ENCODE peak calls at places on chromosome 17, in eight cellular contexts. B is mucosa of gallbladder; Q is NCI-H460; R is NCI-H345; U is cardiac fibroblast; V is HS-27A; S is epithelial cell of esophagus; Y is activated CD4-positive, alpha-beta T cell treated with anti-CD3 and anti-CD28 coated beads, Interleukin-2, amount 50 U/mL, for 48 hours. J is an unnamed sample.

GRCh38 chr17:71936977-71937376 is 183.8 kb upstream of the SOX9 start:
- DNase-seq in B (no peak), Q (no peak), R (no peak), U (no peak), V (no peak), S (peak), Y (no peak), J (no peak)

GRCh38 chr17:12107905-12108304 is 87.2 kb downstream of the MAP2K4 start:
- DNase-seq in B (no peak), Q (no peak), R (no peak), U (no peak), V (no peak), S (peak), Y (no peak), J (no peak)

GRCh38 chr17:65627108-65627507 is 65.7 kb upstream of the AXIN2 start:
- DNase-seq in B (no peak), Q (no peak), R (no peak), U (no peak), V (no peak), S (no peak), Y (no peak), J (no peak)

GRCh38 chr17:66644311-66644710 is 190.6 kb upstream of the CACNG5 start:
- DNase-seq in B (no peak), Q (no peak), R (no peak), U (no peak), V (no peak), S (no peak), Y (no peak), J (no peak)

GRCh38 chr17:7311110-7311698 is 3.8 kb downstream of the EIF5A start:
- DNase-seq in B (no peak), Q (no peak), R (no peak), U (no peak), V (no peak), S (no peak), Y (no peak), J (no peak)

GRCh38 chr17:44355310-44355640 is 8.4 kb downstream of the FAM171A2 start:
- DNase-seq in B (no peak), Q (no peak), R (no peak), U (no peak), V (no peak), S (no peak), Y (no peak), J (no peak)

GRCh38 chr17:28712037-28712704 is 483 bp upstream of the PROCA1 start:
- DNase-seq in B (no peak), Q (no peak), R (peak), U (peak), V (no peak), S (no peak), Y (peak), J (no peak)

GRCh38 chr17:27340575-27340974 is 46.7 kb downstream of the WSB1 start:
- DNase-seq in B (no peak), Q (no peak), R (no peak), U (no peak), V (no peak), S (no peak), Y (no peak), J (no peak)

GRCh38 chr17:61057257-61057656 is 342.4 kb upstream of the TBX2 start:
- DNase-seq in B (no peak), Q (no peak), R (no peak), U (no peak), V (no peak), S (peak), Y (no peak), J (no peak)

GRCh38 chr17:8372422-8372821 is 4.1 kb downstream of the KRABD2 start:
- DNase-seq in B (no peak), Q (no peak), R (no peak), U (no peak), V (no peak), S (peak), Y (no peak), J (no peak)

GRCh38 chr17:77571562-77571981 is 386.9 kb upstream of the TNRC6C start:
- DNase-seq in B (no peak), Q (no peak), R (no peak), U (peak), V (no peak), S (no peak), Y (no peak), J (no peak)

GRCh38 chr17:16661217-16661616 is 7.6 kb upstream of the ZNF624 start:
- DNase-seq in B (no peak), Q (no peak), R (no peak), U (no peak), V (no peak), S (no peak), Y (no peak), J (no peak)

GRCh38 chr17:19315104-19315503 is 47.4 kb downstream of the B9D1 start:
- DNase-seq in B (no peak), Q (no peak), R (no peak), U (no peak), V (no peak), S (no peak), Y (no peak), J (no peak)

J was measured in thyroid gland.